ENCODE peak calls at places on chromosomes 3 and 15, in four cellular contexts. M is GM12878, N is HepG2, A is K562. Z is an unnamed sample.

GRCh38 chr15:71532994-71533393 is 277.4 kb upstream of the NR2E3 start:
- DNase-seq in M (no peak), N (peak), A (peak), Z (peak)

GRCh38 chr3:48609088-48610005 is at the start of gene UQCRC1:
- DNase-seq in M (peak), N (peak), A (peak), Z (peak)

GRCh38 chr3:37814547-37814946 is 47.1 kb upstream of the CTDSPL start:
- DNase-seq in M (no peak), N (no peak), A (no peak), Z (no peak)

GRCh38 chr3:173993299-173993698 is 595.8 kb downstream of the NLGN1 start:
- DNase-seq in M (no peak), N (peak), A (no peak), Z (peak)

GRCh38 chr3:63364909-63365308 is 86.8 kb downstream of the SYNPR start:
- DNase-seq in M (no peak), N (no peak), A (peak), Z (no peak)

GRCh38 chr3:157127831-157128767 is 31.8 kb downstream of the CCNL1 start:
- DNase-seq in M (no peak), N (peak), A (peak), Z (peak)

GRCh38 chr3:174229916-174230315 is 629.2 kb upstream of the NAALADL2 start:
- DNase-seq in M (no peak), N (no peak), A (no peak), Z (no peak)

GRCh38 chr3:56180433-56180832 is 287.8 kb downstream of the ERC2 start:
- DNase-seq in M (no peak), N (no peak), A (no peak), Z (no peak)

GRCh38 chr3:28745904-28746617 is 397.4 kb upstream of the AZI2 start:
- DNase-seq in M (no peak), N (no peak), A (no peak), Z (no peak)
- TF ChIP-seq CHD4 in M (no peak), N (no peak), A (no peak), Z (no peak)

GRCh38 chr3:127159547-127159946 is 33.4 kb upstream of the PRR23E start:
- DNase-seq in M (no peak), N (no peak), A (no peak), Z (no peak)

GRCh38 chr3:127157181-127157828 is 35.6 kb upstream of the PRR23E start:
- DNase-seq in M (no peak), N (no peak), A (no peak), Z (no peak)

GRCh38 chr3:127156651-127157050 is 36.3 kb upstream of the PRR23E start:
- DNase-seq in M (no peak), N (no peak), A (no peak), Z (no peak)

GRCh38 chr3:127161236-127161635 is 31.7 kb upstream of the PRR23E start:
- DNase-seq in M (no peak), N (no peak), A (no peak), Z (no peak)

GRCh38 chr3:127158614-127159221 is 34.2 kb upstream of the PRR23E start:
- DNase-seq in M (no peak), N (no peak), A (peak), Z (peak)
- TF ChIP-seq HDAC2 in M (no peak), N (peak), A (no peak), Z (no peak)

GRCh38 chr3:50662408-50662807 is 12.3 kb upstream of the DOCK3 start:
- DNase-seq in M (no peak), N (no peak), A (no peak), Z (no peak)
- TF ChIP-seq KDM1A in M (no peak), N (no peak), A (no peak), Z (no peak)

GRCh38 chr3:107969994-107970896 is 120.6 kb downstream of the CD47 start:
- DNase-seq in M (no peak), N (peak), A (no peak), Z (no peak)
- TF ChIP-seq CHD4 in M (no peak), N (no peak), A (no peak), Z (no peak)

DNA sequence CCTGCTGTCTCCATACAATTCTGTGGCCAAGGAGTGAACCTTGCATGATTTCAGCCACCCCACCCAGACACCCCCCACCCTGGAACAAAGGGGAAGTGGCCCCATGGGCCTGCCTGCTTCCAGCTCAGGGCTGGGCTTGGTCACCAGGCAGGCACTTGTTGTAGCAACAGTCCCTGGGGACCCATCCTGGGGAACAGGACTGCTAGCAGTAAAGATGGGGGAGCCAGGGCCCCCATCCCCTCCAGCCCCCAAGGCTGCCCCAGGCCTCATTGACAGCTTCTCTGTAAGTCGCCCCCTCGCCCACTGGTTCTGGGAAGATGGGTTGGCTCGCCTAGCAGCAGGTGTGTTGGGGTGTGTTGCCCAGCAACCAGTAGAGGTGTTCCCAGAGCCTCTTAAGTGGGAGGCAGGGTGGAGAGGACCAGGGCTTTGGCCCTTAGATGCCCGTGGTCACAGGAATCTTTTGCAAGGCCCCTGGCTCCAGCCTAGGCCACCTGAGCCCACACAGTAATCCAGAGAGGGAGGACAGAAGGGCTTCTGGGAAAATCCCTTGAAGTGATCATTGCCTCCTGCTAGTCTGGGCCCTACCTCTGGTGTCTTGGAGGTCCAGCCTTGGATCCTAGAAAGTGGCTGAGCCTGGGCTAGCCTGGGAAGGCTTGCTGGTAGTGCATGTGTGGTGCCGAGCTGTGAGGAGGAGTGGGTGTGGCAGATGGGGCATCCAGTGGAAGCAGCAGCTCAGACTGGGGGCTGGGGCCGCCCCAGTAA is 48.9 kb downstream of the CYP11A1 start:
- DNase-seq in M (no peak), N (no peak), A (no peak), Z (no peak)
- TF ChIP-seq HDAC2 in M (no peak), N (no peak), A (no peak), Z (no peak)

GRCh38 chr15:42123546-42123945 is 29.2 kb upstream of the PLA2G4D start:
- DNase-seq in M (no peak), N (no peak), A (no peak), Z (no peak)

GRCh38 chr15:42121667-42122066 is 27.3 kb upstream of the PLA2G4D start:
- DNase-seq in M (no peak), N (no peak), A (no peak), Z (no peak)

GRCh38 chr15:42118650-42119531 is 24.5 kb upstream of the PLA2G4D start:
- DNase-seq in M (no peak), N (no peak), A (peak), Z (no peak)

GRCh38 chr15:42120285-42120684 is 25.9 kb upstream of the PLA2G4D start:
- DNase-seq in M (no peak), N (no peak), A (no peak), Z (no peak)

DNA sequence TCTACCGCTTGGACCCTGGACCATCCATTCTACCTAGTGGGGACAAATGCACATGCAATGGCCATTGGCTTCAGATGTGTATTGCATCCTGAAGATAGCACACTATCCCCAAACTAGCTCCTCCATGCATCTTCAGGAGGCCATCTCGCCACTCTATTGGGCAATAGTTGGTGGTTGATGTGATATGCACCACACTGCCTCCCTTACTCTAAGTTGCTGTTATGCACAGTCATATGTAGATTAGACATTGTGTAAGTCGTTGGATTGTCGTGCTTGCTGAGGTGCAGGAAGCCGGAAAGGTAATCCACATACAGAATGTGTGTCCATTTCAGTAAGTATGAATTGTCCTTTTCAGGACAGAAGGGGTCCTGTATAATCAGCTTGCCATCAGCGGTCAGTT is 26.7 kb upstream of the PLA2G4D start:
- DNase-seq in M (no peak), N (no peak), A (no peak), Z (no peak)
- TF ChIP-seq KDM1A in M (no peak), N (no peak), A (no peak), Z (no peak)

GRCh38 chr3:107285197-107285596 is 92.0 kb upstream of the CCDC54 start:
- DNase-seq in M (no peak), N (no peak), A (no peak), Z (no peak)
- TF ChIP-seq CHD4 in M (no peak), N (no peak), A (no peak), Z (no peak)

GRCh38 chr15:64110945-64111678 is 15.3 kb downstream of the SNX1 start:
- DNase-seq in M (no peak), N (no peak), A (no peak), Z (no peak)

GRCh38 chr15:64107337-64107736 is 11.6 kb downstream of the SNX1 start:
- DNase-seq in M (no peak), N (no peak), A (no peak), Z (no peak)

GRCh38 chr15:64112904-64113303 is 17.1 kb downstream of the SNX1 start:
- DNase-seq in M (no peak), N (no peak), A (no peak), Z (no peak)

GRCh38 chr15:64112077-64112772 is 16.4 kb downstream of the SNX1 start:
- DNase-seq in M (no peak), N (peak), A (no peak), Z (no peak)

DNA sequence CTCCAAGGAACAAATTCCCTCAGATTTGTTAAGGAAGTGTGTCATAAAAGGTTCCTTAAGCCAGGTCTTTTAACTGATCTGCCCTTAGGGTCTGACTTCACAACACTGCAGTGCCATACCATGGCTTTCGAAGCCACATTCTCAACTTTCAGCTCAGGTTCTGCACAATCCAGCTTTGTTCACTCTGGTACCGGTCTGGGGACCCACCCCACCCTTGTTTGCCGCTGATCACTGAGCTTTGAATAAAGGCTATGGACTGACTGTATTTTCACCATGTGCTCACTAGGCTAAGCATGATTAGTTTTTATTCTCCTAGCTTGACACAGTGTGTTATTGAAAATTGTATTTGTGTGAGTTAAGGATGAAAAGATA is 15.9 kb downstream of the SNX1 start:
- DNase-seq in M (no peak), N (peak), A (no peak), Z (no peak)
- TF ChIP-seq HDAC2 in M (no peak), N (no peak), A (no peak), Z (no peak)

GRCh38 chr15:88646088-88646405 is 7.2 kb downstream of the ISG20 start:
- DNase-seq in M (no peak), N (no peak), A (no peak), Z (no peak)

GRCh38 chr15:88646951-88647350 is 8.1 kb downstream of the ISG20 start:
- DNase-seq in M (no peak), N (no peak), A (no peak), Z (no peak)

GRCh38 chr15:88641959-88642452 is 3.2 kb downstream of the ISG20 start:
- DNase-seq in M (no peak), N (no peak), A (no peak), Z (no peak)

GRCh38 chr15:88645171-88646087 is 6.6 kb downstream of the ISG20 start:
- DNase-seq in M (no peak), N (no peak), A (no peak), Z (no peak)

DNA sequence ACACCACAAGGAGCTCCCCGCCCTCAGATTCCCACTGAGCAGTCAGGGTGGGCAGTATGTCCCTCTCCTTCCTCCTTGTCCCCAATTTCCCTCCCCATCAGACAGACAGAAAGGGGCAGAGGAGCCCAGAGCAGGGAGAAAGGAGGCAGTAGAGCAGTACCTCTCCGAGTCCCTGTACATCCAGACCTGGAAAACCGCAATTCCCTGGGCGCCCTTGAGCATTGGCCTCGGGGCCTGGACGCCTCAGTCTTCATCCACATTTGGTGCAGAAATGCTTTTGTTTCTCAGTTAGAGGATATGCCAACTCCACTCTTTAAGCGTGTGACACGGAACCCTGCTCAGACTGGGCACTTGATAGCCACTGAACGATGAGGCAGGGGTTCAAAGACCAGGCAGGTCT is 5.9 kb downstream of the ISG20 start:
- DNase-seq in M (no peak), N (no peak), A (no peak), Z (no peak)
- TF ChIP-seq KDM1A in M (no peak), N (no peak), A (no peak), Z (no peak)

GRCh38 chr3:128367726-128368125 is 99.0 kb downstream of the DNAJB8 start:
- DNase-seq in M (no peak), N (no peak), A (no peak), Z (no peak)
- TF ChIP-seq CHD4 in M (no peak), N (no peak), A (no peak), Z (no peak)

Z was measured in A549.